ENCODE peak calls at places on chromosome X, in four cellular contexts. One of them, this sample, is unnamed.

GRCh38 chrX:46477435-46477834 is 67.8 kb downstream of the ZNF674 start:
- DNase-seq in heart right ventricle: peak; percentile 18
- DNase-seq in suprapubic skin: no peak
- DNase-seq in SK-N-SH: no peak
- DNase-seq in this sample: no peak

GRCh38 chrX:41133551-41133950 is 48.3 kb downstream of the USP9X start:
- DNase-seq in heart right ventricle: no peak
- DNase-seq in suprapubic skin: no peak
- DNase-seq in SK-N-SH: no peak
- DNase-seq in this sample: no peak

GRCh38 chrX:151510203-151510602 is 53.3 kb upstream of the PASD1 start:
- DNase-seq in heart right ventricle: no peak
- DNase-seq in suprapubic skin: no peak
- DNase-seq in SK-N-SH: no peak
- DNase-seq in this sample: no peak

GRCh38 chrX:86133761-86134160 is 14.5 kb upstream of the DACH2 start:
- DNase-seq in heart right ventricle: no peak
- DNase-seq in suprapubic skin: no peak
- DNase-seq in SK-N-SH: peak; percentile 17
- DNase-seq in this sample: no peak

GRCh38 chrX:74419861-74420193 is 1.5 kb upstream of the SLC16A2 start:
- DNase-seq in heart right ventricle: no peak
- DNase-seq in suprapubic skin: no peak
- DNase-seq in SK-N-SH: no peak
- DNase-seq in this sample: no peak

GRCh38 chrX:68238568-68238967 is 194.7 kb downstream of the OPHN1 start:
- DNase-seq in heart right ventricle: no peak
- DNase-seq in suprapubic skin: no peak
- DNase-seq in SK-N-SH: peak; percentile 2
- DNase-seq in this sample: no peak

GRCh38 chrX:129831486-129831885 is 12.2 kb downstream of the ZDHHC9 start:
- DNase-seq in heart right ventricle: peak; percentile 4
- DNase-seq in suprapubic skin: no peak
- DNase-seq in SK-N-SH: no peak
- DNase-seq in this sample: no peak

GRCh38 chrX:56797966-56798711 is 69.1 kb downstream of the NBDY start:
- DNase-seq in heart right ventricle: no peak
- DNase-seq in suprapubic skin: no peak
- DNase-seq in SK-N-SH: peak; percentile 40
- DNase-seq in this sample: no peak

GRCh38 chrX:72100824-72101351 is 30.8 kb downstream of the RTL5 start:
- DNase-seq in heart right ventricle: no peak
- DNase-seq in suprapubic skin: no peak
- DNase-seq in SK-N-SH: no peak
- DNase-seq in this sample: no peak

GRCh38 chrX:39859991-39860861 is 237.5 kb downstream of the BCOR start:
- DNase-seq in heart right ventricle: peak; percentile 45
- DNase-seq in suprapubic skin: no peak
- DNase-seq in SK-N-SH: peak; percentile 48
- DNase-seq in this sample: no peak

GRCh38 chrX:63350551-63350950 is 581 bp downstream of the SPIN4 start:
- DNase-seq in heart right ventricle: no peak
- DNase-seq in suprapubic skin: no peak
- DNase-seq in SK-N-SH: peak; percentile 9
- DNase-seq in this sample: no peak

GRCh38 chrX:68894142-68894512 is 65.3 kb downstream of the EFNB1 start:
- DNase-seq in heart right ventricle: no peak
- DNase-seq in suprapubic skin: no peak
- DNase-seq in SK-N-SH: peak; percentile 57
- DNase-seq in this sample: no peak

GRCh38 chrX:123424546-123424945 is 240.5 kb downstream of the GRIA3 start:
- DNase-seq in heart right ventricle: no peak
- DNase-seq in suprapubic skin: no peak
- DNase-seq in SK-N-SH: no peak
- DNase-seq in this sample: no peak

GRCh38 chrX:123422875-123423274 is 238.8 kb downstream of the GRIA3 start:
- DNase-seq in heart right ventricle: peak; percentile 4
- DNase-seq in suprapubic skin: no peak
- DNase-seq in SK-N-SH: peak; percentile 14
- DNase-seq in this sample: no peak

GRCh38 chrX:123425904-123426303 is 241.8 kb downstream of the GRIA3 start:
- DNase-seq in heart right ventricle: peak; percentile 3
- DNase-seq in suprapubic skin: no peak
- DNase-seq in SK-N-SH: no peak
- DNase-seq in this sample: peak; percentile 56

DNA sequence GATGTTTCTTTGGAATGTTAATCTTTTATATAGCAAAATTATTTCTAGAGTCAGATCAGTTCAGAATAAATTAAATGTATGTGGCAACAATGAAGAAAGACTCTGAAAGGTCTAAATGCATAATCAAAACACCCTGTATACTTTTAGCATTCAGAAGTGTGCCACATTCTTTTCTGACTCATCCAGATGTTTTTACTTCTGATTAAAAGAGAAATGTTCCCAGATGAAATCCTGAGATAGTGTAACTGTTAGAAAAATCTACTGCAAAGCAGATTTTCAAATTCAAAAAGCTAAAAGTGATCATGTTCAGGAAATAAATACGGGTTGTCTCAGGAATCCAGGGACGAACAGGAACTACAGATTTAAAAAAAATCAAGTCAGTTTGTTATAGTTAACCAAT is 241.4 kb downstream of the GRIA3 start:
- DNase-seq in heart right ventricle: no peak
- DNase-seq in suprapubic skin: no peak
- DNase-seq in SK-N-SH: no peak
- DNase-seq in this sample: no peak
- H3K4me3 ChIP-seq in heart right ventricle: no peak overlapping the region
- H3K4me3 ChIP-seq in suprapubic skin: no peak overlapping the region
- H3K4me3 ChIP-seq in SK-N-SH: no peak overlapping the region
- H3K4me3 ChIP-seq in this sample: no peak overlapping the region

GRCh38 chrX:100085851-100086250 is 324.2 kb downstream of the PCDH19 start:
- DNase-seq in heart right ventricle: no peak
- DNase-seq in suprapubic skin: no peak
- DNase-seq in SK-N-SH: no peak
- DNase-seq in this sample: no peak
- H3K4me3 ChIP-seq in heart right ventricle: no peak overlapping the region
- H3K4me3 ChIP-seq in suprapubic skin: no peak overlapping the region
- H3K4me3 ChIP-seq in SK-N-SH: no peak overlapping the region
- H3K4me3 ChIP-seq in this sample: no peak overlapping the region

GRCh38 chrX:104565791-104566687 is at the start of gene IL1RAPL2:
- DNase-seq in heart right ventricle: peak; percentile 4
- DNase-seq in suprapubic skin: no peak
- DNase-seq in SK-N-SH: peak; percentile 49
- DNase-seq in this sample: peak; percentile 54
- H3K4me3 ChIP-seq in heart right ventricle: peak within 1 kb of the TSS; percentile 23
- H3K4me3 ChIP-seq in suprapubic skin: peak within 1 kb of the TSS; percentile 33
- H3K4me3 ChIP-seq in SK-N-SH: no peak within 1 kb of the TSS
- H3K4me3 ChIP-seq in this sample: peak within 1 kb of the TSS; percentile 58

GRCh38 chrX:66014560-66014959 is 25.3 kb downstream of the VSIG4 start:
- DNase-seq in heart right ventricle: no peak
- DNase-seq in suprapubic skin: no peak
- DNase-seq in SK-N-SH: no peak
- DNase-seq in this sample: no peak
- H3K4me3 ChIP-seq in heart right ventricle: no peak overlapping the region
- H3K4me3 ChIP-seq in suprapubic skin: no peak overlapping the region
- H3K4me3 ChIP-seq in SK-N-SH: no peak overlapping the region
- H3K4me3 ChIP-seq in this sample: no peak overlapping the region

DNA sequence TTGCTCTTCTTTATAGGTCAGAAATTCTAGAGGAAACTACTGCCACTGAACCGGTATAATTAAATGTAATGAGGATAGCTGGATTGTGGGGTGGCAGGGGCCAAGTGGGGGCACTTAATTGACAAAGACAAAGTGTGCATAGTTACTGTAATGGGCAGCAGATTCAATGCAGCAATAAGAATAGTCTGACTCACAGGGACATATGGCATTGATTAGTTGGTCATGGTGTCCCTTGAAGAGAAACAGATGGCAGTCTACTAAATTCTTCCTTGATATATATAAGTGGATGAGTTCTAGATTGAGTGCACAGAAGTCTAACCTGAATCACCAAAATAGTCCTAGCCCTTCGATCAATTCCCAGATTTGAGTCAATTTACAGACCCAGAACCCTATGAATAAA is 31.5 kb downstream of the ETDC start:
- DNase-seq in heart right ventricle: no peak
- DNase-seq in suprapubic skin: no peak
- DNase-seq in SK-N-SH: peak; percentile 46
- DNase-seq in this sample: no peak
- H3K4me3 ChIP-seq in heart right ventricle: peak overlapping the region; percentile 79
- H3K4me3 ChIP-seq in suprapubic skin: peak overlapping the region; percentile 69
- H3K4me3 ChIP-seq in SK-N-SH: peak overlapping the region; percentile 6
- H3K4me3 ChIP-seq in this sample: peak overlapping the region; percentile 75

DNA sequence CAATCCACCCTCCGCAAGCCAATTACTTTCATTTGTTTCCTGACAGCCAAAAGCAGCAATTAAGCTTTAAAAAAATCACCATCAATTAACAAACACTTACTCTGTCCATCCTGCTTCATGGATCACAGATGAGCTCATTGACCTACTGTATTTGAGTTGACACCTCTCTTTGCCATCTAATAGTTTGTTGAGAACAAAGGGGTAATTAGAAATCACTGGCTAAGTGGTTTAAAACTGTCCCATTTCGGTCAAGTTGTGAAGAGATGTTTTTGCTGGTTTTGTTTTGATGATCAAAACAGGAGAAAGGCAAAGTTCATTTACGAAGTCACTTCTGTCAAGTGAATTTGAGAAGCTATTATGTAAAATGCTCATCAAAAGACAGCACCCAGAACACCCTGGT is 10.4 kb downstream of the SH3KBP1 start:
- DNase-seq in heart right ventricle: no peak
- DNase-seq in suprapubic skin: no peak
- DNase-seq in SK-N-SH: no peak
- DNase-seq in this sample: no peak
- H3K4me3 ChIP-seq in heart right ventricle: no peak overlapping the region
- H3K4me3 ChIP-seq in suprapubic skin: no peak overlapping the region
- H3K4me3 ChIP-seq in SK-N-SH: no peak overlapping the region
- H3K4me3 ChIP-seq in this sample: no peak overlapping the region

GRCh38 chrX:70445197-70445656 is 592 bp downstream of the DLG3 start:
- DNase-seq in heart right ventricle: no peak
- DNase-seq in suprapubic skin: no peak
- DNase-seq in SK-N-SH: peak; percentile 47
- DNase-seq in this sample: no peak
- H3K4me3 ChIP-seq in heart right ventricle: peak overlapping the region; percentile 29
- H3K4me3 ChIP-seq in suprapubic skin: peak overlapping the region; percentile 18
- H3K4me3 ChIP-seq in SK-N-SH: peak overlapping the region; percentile 46
- H3K4me3 ChIP-seq in this sample: peak overlapping the region; percentile 7

DNA sequence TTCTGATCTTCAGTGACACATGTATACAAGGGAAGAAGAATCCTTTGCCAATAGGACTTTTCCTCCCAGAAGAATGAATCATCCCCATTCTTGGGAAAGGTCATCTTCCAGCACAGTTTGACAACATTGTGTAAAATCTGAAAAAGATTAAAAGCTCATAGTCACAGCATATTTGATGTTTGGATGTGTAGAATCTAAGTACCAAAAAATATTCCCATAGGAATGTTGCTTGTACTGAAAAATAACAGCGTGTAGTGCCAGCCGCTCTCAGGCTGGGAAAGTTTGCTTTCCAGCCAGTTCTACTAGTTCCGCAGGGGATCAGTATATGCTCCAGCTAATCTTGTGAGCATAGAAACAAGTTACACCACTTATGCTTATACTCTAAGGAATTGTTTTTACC is 74.7 kb upstream of the IL13RA1 start:
- DNase-seq in heart right ventricle: no peak
- DNase-seq in suprapubic skin: no peak
- DNase-seq in SK-N-SH: no peak
- DNase-seq in this sample: no peak
- H3K4me3 ChIP-seq in heart right ventricle: no peak overlapping the region
- H3K4me3 ChIP-seq in suprapubic skin: no peak overlapping the region
- H3K4me3 ChIP-seq in SK-N-SH: no peak overlapping the region
- H3K4me3 ChIP-seq in this sample: no peak overlapping the region

GRCh38 chrX:110180928-110181310 is 137.0 kb downstream of the AMMECR1 start:
- DNase-seq in heart right ventricle: no peak
- DNase-seq in suprapubic skin: no peak
- DNase-seq in SK-N-SH: no peak
- DNase-seq in this sample: no peak
- H3K4me3 ChIP-seq in heart right ventricle: no peak overlapping the region
- H3K4me3 ChIP-seq in suprapubic skin: no peak overlapping the region
- H3K4me3 ChIP-seq in SK-N-SH: no peak overlapping the region
- H3K4me3 ChIP-seq in this sample: no peak overlapping the region

This sample was measured in dorsolateral prefrontal cortex.